ENCODE peak calls at places on chromosomes 11 and 22, in nine cellular contexts. One of them, this sample, is unnamed.

GRCh38 chr11:83042966-83043711 is 28.6 kb downstream of the RAB30 start:
- DNase-seq in H1: no peak
- DNase-seq in A549: peak; percentile 44
- DNase-seq in stomach: no peak
- DNase-seq in sigmoid colon: no peak
- DNase-seq in tibial nerve: no peak
- DNase-seq in ovary: no peak
- DNase-seq in esophagus muscularis mucosa: no peak
- DNase-seq in K562: no peak
- DNase-seq in this sample: no peak

GRCh38 chr11:64125676-64126075 is 40.2 kb downstream of the MACROD1 start:
- DNase-seq in H1: no peak
- DNase-seq in A549: no peak
- DNase-seq in stomach: no peak
- DNase-seq in sigmoid colon: no peak
- DNase-seq in tibial nerve: no peak
- DNase-seq in ovary: no peak
- DNase-seq in esophagus muscularis mucosa: no peak
- DNase-seq in K562: no peak
- DNase-seq in this sample: no peak

GRCh38 chr11:66142370-66143263 is 72.5 kb downstream of the PACS1 start:
- DNase-seq in H1: no peak
- DNase-seq in A549: peak; percentile 77
- DNase-seq in stomach: no peak
- DNase-seq in sigmoid colon: no peak
- DNase-seq in tibial nerve: no peak
- DNase-seq in ovary: no peak
- DNase-seq in esophagus muscularis mucosa: no peak
- DNase-seq in K562: no peak
- DNase-seq in this sample: no peak

GRCh38 chr11:65981972-65982823 is 19.8 kb downstream of the EIF1AD start:
- DNase-seq in H1: no peak
- DNase-seq in A549: no peak
- DNase-seq in stomach: no peak
- DNase-seq in sigmoid colon: peak; percentile 57
- DNase-seq in tibial nerve: no peak
- DNase-seq in ovary: no peak
- DNase-seq in esophagus muscularis mucosa: no peak
- DNase-seq in K562: no peak
- DNase-seq in this sample: no peak

GRCh38 chr22:27699676-27700075 is 101.9 kb downstream of the MN1 start:
- DNase-seq in H1: no peak
- DNase-seq in A549: no peak
- DNase-seq in stomach: no peak
- DNase-seq in sigmoid colon: no peak
- DNase-seq in tibial nerve: no peak
- DNase-seq in ovary: no peak
- DNase-seq in esophagus muscularis mucosa: no peak
- DNase-seq in K562: no peak
- DNase-seq in this sample: no peak

GRCh38 chr11:44589301-44589700 is 23.8 kb downstream of the CD82 start:
- DNase-seq in H1: no peak
- DNase-seq in A549: no peak
- DNase-seq in stomach: no peak
- DNase-seq in sigmoid colon: peak; percentile 78
- DNase-seq in tibial nerve: no peak
- DNase-seq in ovary: no peak
- DNase-seq in esophagus muscularis mucosa: no peak
- DNase-seq in K562: no peak
- DNase-seq in this sample: no peak

GRCh38 chr11:36631704-36632287 is 33.8 kb upstream of the RAG2 start:
- DNase-seq in H1: no peak
- DNase-seq in A549: no peak
- DNase-seq in stomach: no peak
- DNase-seq in sigmoid colon: no peak
- DNase-seq in tibial nerve: no peak
- DNase-seq in ovary: no peak
- DNase-seq in esophagus muscularis mucosa: no peak
- DNase-seq in K562: no peak
- DNase-seq in this sample: no peak

GRCh38 chr11:14267861-14268635 is 90.9 kb downstream of the RRAS2 start:
- DNase-seq in H1: peak; percentile 41
- DNase-seq in A549: no peak
- DNase-seq in stomach: no peak
- DNase-seq in sigmoid colon: no peak
- DNase-seq in tibial nerve: no peak
- DNase-seq in ovary: no peak
- DNase-seq in esophagus muscularis mucosa: no peak
- DNase-seq in K562: no peak
- DNase-seq in this sample: no peak

GRCh38 chr11:28657378-28658030 is 549.3 kb downstream of the METTL15 start:
- DNase-seq in H1: no peak
- DNase-seq in A549: no peak
- DNase-seq in stomach: no peak
- DNase-seq in sigmoid colon: no peak
- DNase-seq in tibial nerve: no peak
- DNase-seq in ovary: no peak
- DNase-seq in esophagus muscularis mucosa: no peak
- DNase-seq in K562: no peak
- DNase-seq in this sample: no peak

GRCh38 chr11:100578966-100579365 is 108.1 kb upstream of the ARHGAP42 start:
- DNase-seq in H1: no peak
- DNase-seq in A549: no peak
- DNase-seq in stomach: no peak
- DNase-seq in sigmoid colon: no peak
- DNase-seq in tibial nerve: no peak
- DNase-seq in ovary: no peak
- DNase-seq in esophagus muscularis mucosa: no peak
- DNase-seq in K562: no peak
- DNase-seq in this sample: no peak

GRCh38 chr11:66081505-66081904 is 11.4 kb downstream of the PACS1 start:
- DNase-seq in H1: no peak
- DNase-seq in A549: no peak
- DNase-seq in stomach: peak; percentile 78
- DNase-seq in sigmoid colon: peak; percentile 73
- DNase-seq in tibial nerve: no peak
- DNase-seq in ovary: no peak
- DNase-seq in esophagus muscularis mucosa: no peak
- DNase-seq in K562: no peak
- DNase-seq in this sample: peak; percentile 74

GRCh38 chr11:11084337-11084736 is 226.5 kb upstream of the ZBED5 start:
- DNase-seq in H1: no peak
- DNase-seq in A549: no peak
- DNase-seq in stomach: no peak
- DNase-seq in sigmoid colon: no peak
- DNase-seq in tibial nerve: no peak
- DNase-seq in ovary: no peak
- DNase-seq in esophagus muscularis mucosa: no peak
- DNase-seq in K562: no peak
- DNase-seq in this sample: no peak

GRCh38 chr11:11085580-11085979 is 227.7 kb upstream of the ZBED5 start:
- DNase-seq in H1: no peak
- DNase-seq in A549: no peak
- DNase-seq in stomach: no peak
- DNase-seq in sigmoid colon: no peak
- DNase-seq in tibial nerve: no peak
- DNase-seq in ovary: no peak
- DNase-seq in esophagus muscularis mucosa: no peak
- DNase-seq in K562: no peak
- DNase-seq in this sample: no peak

GRCh38 chr11:11086979-11087378 is 229.1 kb upstream of the ZBED5 start:
- DNase-seq in H1: no peak
- DNase-seq in A549: no peak
- DNase-seq in stomach: no peak
- DNase-seq in sigmoid colon: no peak
- DNase-seq in tibial nerve: no peak
- DNase-seq in ovary: no peak
- DNase-seq in esophagus muscularis mucosa: peak; percentile 68
- DNase-seq in K562: no peak
- DNase-seq in this sample: no peak

GRCh38 chr11:11089805-11090204 is 232.0 kb upstream of the ZBED5 start:
- DNase-seq in H1: no peak
- DNase-seq in A549: no peak
- DNase-seq in stomach: no peak
- DNase-seq in sigmoid colon: no peak
- DNase-seq in tibial nerve: no peak
- DNase-seq in ovary: no peak
- DNase-seq in esophagus muscularis mucosa: peak; percentile 50
- DNase-seq in K562: no peak
- DNase-seq in this sample: no peak
- TF ChIP-seq CTCF in H1: no peak
- TF ChIP-seq CTCF in A549: no peak
- TF ChIP-seq CTCF in stomach: no peak
- TF ChIP-seq CTCF in sigmoid colon: no peak
- TF ChIP-seq CTCF in tibial nerve: no peak
- TF ChIP-seq CTCF in ovary: no peak
- TF ChIP-seq CTCF in esophagus muscularis mucosa: no peak
- TF ChIP-seq CTCF in K562: no peak
- TF ChIP-seq CTCF in this sample: no peak

GRCh38 chr22:19176175-19176630 is 2.3 kb downstream of the SLC25A1 start:
- DNase-seq in H1: peak; percentile 66
- DNase-seq in A549: no peak
- DNase-seq in stomach: no peak
- DNase-seq in sigmoid colon: no peak
- DNase-seq in tibial nerve: no peak
- DNase-seq in ovary: no peak
- DNase-seq in esophagus muscularis mucosa: no peak
- DNase-seq in K562: no peak
- DNase-seq in this sample: no peak

GRCh38 chr22:19177164-19178064 is 1.1 kb downstream of the SLC25A1 start:
- DNase-seq in H1: no peak
- DNase-seq in A549: no peak
- DNase-seq in stomach: no peak
- DNase-seq in sigmoid colon: peak; percentile 65
- DNase-seq in tibial nerve: no peak
- DNase-seq in ovary: peak; percentile 44
- DNase-seq in esophagus muscularis mucosa: no peak
- DNase-seq in K562: no peak
- DNase-seq in this sample: no peak

GRCh38 chr22:19178065-19178658 is 374 bp downstream of the SLC25A1 start:
- DNase-seq in H1: peak; percentile 73
- DNase-seq in A549: no peak
- DNase-seq in stomach: peak; percentile 60
- DNase-seq in sigmoid colon: peak; percentile 80
- DNase-seq in tibial nerve: no peak
- DNase-seq in ovary: no peak
- DNase-seq in esophagus muscularis mucosa: no peak
- DNase-seq in K562: peak; percentile 98
- DNase-seq in this sample: peak; percentile 72

GRCh38 chr22:19175602-19176174 is 2.8 kb downstream of the SLC25A1 start:
- DNase-seq in H1: no peak
- DNase-seq in A549: no peak
- DNase-seq in stomach: no peak
- DNase-seq in sigmoid colon: no peak
- DNase-seq in tibial nerve: no peak
- DNase-seq in ovary: peak; percentile 36
- DNase-seq in esophagus muscularis mucosa: no peak
- DNase-seq in K562: no peak
- DNase-seq in this sample: no peak

DNA sequence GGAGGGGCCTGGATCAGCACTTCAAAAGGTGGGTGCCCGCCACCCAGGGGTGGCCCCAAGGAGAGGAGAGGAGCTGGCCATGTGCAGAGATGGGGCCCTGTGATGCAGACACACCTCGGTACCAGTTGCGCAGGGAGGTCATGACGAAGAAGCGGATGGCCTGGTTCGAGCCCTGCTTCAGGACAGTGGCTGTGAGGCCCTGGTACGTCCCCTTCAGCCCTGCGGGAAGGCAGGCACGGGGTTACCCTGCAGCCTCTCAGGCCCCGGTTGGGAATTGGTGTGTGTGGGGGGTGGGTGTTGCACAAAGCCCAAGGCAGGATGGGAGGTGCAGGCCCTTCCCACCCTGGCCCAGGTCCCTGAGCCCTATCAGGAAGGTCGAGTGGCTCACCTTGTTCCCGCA is 1.8 kb downstream of the SLC25A1 start:
- DNase-seq in H1: no peak
- DNase-seq in A549: no peak
- DNase-seq in stomach: no peak
- DNase-seq in sigmoid colon: no peak
- DNase-seq in tibial nerve: no peak
- DNase-seq in ovary: peak; percentile 33
- DNase-seq in esophagus muscularis mucosa: no peak
- DNase-seq in K562: no peak
- DNase-seq in this sample: no peak
- H3K4me3 ChIP-seq in H1: no peak overlapping the region
- H3K4me3 ChIP-seq in A549: no peak overlapping the region
- H3K4me3 ChIP-seq in stomach: no peak overlapping the region
- H3K4me3 ChIP-seq in sigmoid colon: no peak overlapping the region
- H3K4me3 ChIP-seq in tibial nerve: no peak overlapping the region
- H3K4me3 ChIP-seq in ovary: no peak overlapping the region
- H3K4me3 ChIP-seq in esophagus muscularis mucosa: no peak overlapping the region
- H3K4me3 ChIP-seq in K562: peak overlapping the region; percentile 76
- H3K4me3 ChIP-seq in this sample: no peak overlapping the region

GRCh38 chr11:57345555-57346151 is 7.5 kb downstream of the P2RX3 start:
- DNase-seq in H1: peak; percentile 85
- DNase-seq in A549: peak; percentile 81
- DNase-seq in stomach: peak; percentile 85
- DNase-seq in sigmoid colon: peak; percentile 80
- DNase-seq in tibial nerve: peak; percentile 62
- DNase-seq in ovary: peak; percentile 49
- DNase-seq in esophagus muscularis mucosa: no peak
- DNase-seq in K562: peak; percentile 80
- DNase-seq in this sample: peak; percentile 84
- TF ChIP-seq EP300 in H1: no peak
- TF ChIP-seq EP300 in A549: no peak
- TF ChIP-seq EP300 in stomach: no peak
- TF ChIP-seq EP300 in sigmoid colon: no peak
- TF ChIP-seq EP300 in tibial nerve: no peak
- TF ChIP-seq EP300 in ovary: no peak
- TF ChIP-seq EP300 in esophagus muscularis mucosa: no peak
- TF ChIP-seq EP300 in K562: no peak
- TF ChIP-seq EP300 in this sample: no peak

GRCh38 chr22:31619611-31620300 is 42.3 kb downstream of the PISD start:
- DNase-seq in H1: no peak
- DNase-seq in A549: no peak
- DNase-seq in stomach: no peak
- DNase-seq in sigmoid colon: no peak
- DNase-seq in tibial nerve: no peak
- DNase-seq in ovary: no peak
- DNase-seq in esophagus muscularis mucosa: no peak
- DNase-seq in K562: no peak
- DNase-seq in this sample: no peak

GRCh38 chr22:31618057-31618456 is 44.0 kb downstream of the PISD start:
- DNase-seq in H1: no peak
- DNase-seq in A549: no peak
- DNase-seq in stomach: no peak
- DNase-seq in sigmoid colon: no peak
- DNase-seq in tibial nerve: no peak
- DNase-seq in ovary: peak; percentile 22
- DNase-seq in esophagus muscularis mucosa: no peak
- DNase-seq in K562: no peak
- DNase-seq in this sample: no peak

GRCh38 chr22:31616315-31616980 is 45.6 kb downstream of the PISD start:
- DNase-seq in H1: no peak
- DNase-seq in A549: no peak
- DNase-seq in stomach: no peak
- DNase-seq in sigmoid colon: no peak
- DNase-seq in tibial nerve: no peak
- DNase-seq in ovary: peak; percentile 24
- DNase-seq in esophagus muscularis mucosa: no peak
- DNase-seq in K562: no peak
- DNase-seq in this sample: no peak

GRCh38 chr22:31620756-31621480 is 41.1 kb downstream of the PISD start:
- DNase-seq in H1: no peak
- DNase-seq in A549: no peak
- DNase-seq in stomach: no peak
- DNase-seq in sigmoid colon: no peak
- DNase-seq in tibial nerve: no peak
- DNase-seq in ovary: no peak
- DNase-seq in esophagus muscularis mucosa: no peak
- DNase-seq in K562: no peak
- DNase-seq in this sample: no peak

GRCh38 chr22:31618471-31619176 is 43.4 kb downstream of the PISD start:
- DNase-seq in H1: no peak
- DNase-seq in A549: no peak
- DNase-seq in stomach: no peak
- DNase-seq in sigmoid colon: no peak
- DNase-seq in tibial nerve: no peak
- DNase-seq in ovary: no peak
- DNase-seq in esophagus muscularis mucosa: no peak
- DNase-seq in K562: no peak
- DNase-seq in this sample: no peak
- TF ChIP-seq CTCF in H1: peak; percentile 14
- TF ChIP-seq CTCF in A549: no peak
- TF ChIP-seq CTCF in stomach: no peak
- TF ChIP-seq CTCF in sigmoid colon: no peak
- TF ChIP-seq CTCF in tibial nerve: no peak
- TF ChIP-seq CTCF in ovary: no peak
- TF ChIP-seq CTCF in esophagus muscularis mucosa: no peak
- TF ChIP-seq CTCF in K562: peak; percentile 15
- TF ChIP-seq CTCF in this sample: no peak

This sample was measured in transverse colon.